ENCODE peak calls at places on chromosomes 4 and X, in five cellular contexts. X, Z, G, F and I are unnamed samples.

GRCh38 chrX:143854006-143854405 is 29.9 kb upstream of the UBE2NL start:
- DNase-seq in X (no peak), Z (peak), G (no peak), F (no peak), I (no peak)

GRCh38 chr4:186733778-186734177 is 10.1 kb upstream of the FAT1 start:
- DNase-seq in X (no peak), Z (no peak), G (no peak), F (no peak), I (no peak)

GRCh38 chrX:69759921-69760625 is 144.2 kb downstream of the EDA start:
- DNase-seq in X (no peak), Z (no peak), G (no peak), F (no peak), I (no peak)

GRCh38 chr4:128385683-128386304 is 98.2 kb upstream of the PGRMC2 start:
- DNase-seq in X (no peak), Z (peak), G (no peak), F (no peak), I (no peak)

GRCh38 chr4:87118826-87119225 is 101.6 kb downstream of the KLHL8 start:
- DNase-seq in X (no peak), Z (peak), G (no peak), F (no peak), I (no peak)

GRCh38 chrX:30870572-30870971 is 18.5 kb downstream of the TAB3 start:
- DNase-seq in X (no peak), Z (no peak), G (no peak), F (no peak), I (no peak)

GRCh38 chr4:156933633-156934258 is 37.9 kb downstream of the PDGFC start:
- DNase-seq in X (no peak), Z (peak), G (no peak), F (no peak), I (no peak)

GRCh38 chrX:13688384-13688771 is 550 bp upstream of the RAB9A start:
- DNase-seq in X (no peak), Z (no peak), G (no peak), F (no peak), I (no peak)

GRCh38 chr4:101649790-101650450 is 140.6 kb upstream of the BANK1 start:
- DNase-seq in X (no peak), Z (no peak), G (no peak), F (no peak), I (no peak)

GRCh38 chrX:110317079-110317819 is 636 bp downstream of the AMMECR1 start:
- DNase-seq in X (peak), Z (peak), G (peak), F (peak), I (peak)

GRCh38 chrX:50198348-50198747 is 2.5 kb downstream of the AKAP4 start:
- DNase-seq in X (no peak), Z (no peak), G (no peak), F (no peak), I (no peak)

GRCh38 chr4:138113819-138114415 is 128.2 kb downstream of the SLC7A11 start:
- DNase-seq in X (no peak), Z (peak), G (no peak), F (no peak), I (no peak)

GRCh38 chr4:136713140-136713539 is 819.2 kb downstream of the PCDH18 start:
- DNase-seq in X (no peak), Z (peak), G (no peak), F (no peak), I (no peak)

GRCh38 chr4:177393236-177393635 is 49.0 kb downstream of the AGA start:
- DNase-seq in X (peak), Z (no peak), G (no peak), F (no peak), I (peak)

GRCh38 chrX:20746690-20747089 is 480.0 kb upstream of the RPS6KA3 start:
- DNase-seq in X (no peak), Z (no peak), G (no peak), F (no peak), I (no peak)

GRCh38 chrX:48468247-48468671 is 1.8 kb downstream of the SLC38A5 start:
- DNase-seq in X (no peak), Z (peak), G (peak), F (no peak), I (no peak)

GRCh38 chrX:132023896-132024386 is 839 bp downstream of the STK26 start:
- DNase-seq in X (peak), Z (peak), G (peak), F (no peak), I (peak)

GRCh38 chr4:94995684-94996394 is 238.1 kb downstream of the BMPR1B start:
- DNase-seq in X (no peak), Z (peak), G (no peak), F (no peak), I (no peak)

GRCh38 chr4:182224192-182224850 is 18.9 kb upstream of the TENM3 start:
- DNase-seq in X (no peak), Z (no peak), G (no peak), F (no peak), I (no peak)

GRCh38 chr4:18815081-18815778 is 793.7 kb upstream of the LCORL start:
- DNase-seq in X (no peak), Z (no peak), G (no peak), F (no peak), I (no peak)

GRCh38 chr4:4666693-4667642 is 125.1 kb upstream of the STX18 start:
- DNase-seq in X (no peak), Z (peak), G (no peak), F (no peak), I (no peak)

GRCh38 chr4:4735870-4736269 is 123.6 kb upstream of the MSX1 start:
- DNase-seq in X (no peak), Z (peak), G (no peak), F (no peak), I (no peak)

GRCh38 chr4:3285558-3286334 is 7.1 kb upstream of the RGS12 start:
- DNase-seq in X (no peak), Z (peak), G (no peak), F (no peak), I (no peak)

GRCh38 chr4:139921551-139922184 is 232.3 kb downstream of the MAML3 start:
- DNase-seq in X (no peak), Z (no peak), G (peak), F (no peak), I (no peak)

GRCh38 chr4:111174331-111174730 is 551.5 kb upstream of the PITX2 start:
- DNase-seq in X (no peak), Z (peak), G (no peak), F (no peak), I (no peak)

DNA sequence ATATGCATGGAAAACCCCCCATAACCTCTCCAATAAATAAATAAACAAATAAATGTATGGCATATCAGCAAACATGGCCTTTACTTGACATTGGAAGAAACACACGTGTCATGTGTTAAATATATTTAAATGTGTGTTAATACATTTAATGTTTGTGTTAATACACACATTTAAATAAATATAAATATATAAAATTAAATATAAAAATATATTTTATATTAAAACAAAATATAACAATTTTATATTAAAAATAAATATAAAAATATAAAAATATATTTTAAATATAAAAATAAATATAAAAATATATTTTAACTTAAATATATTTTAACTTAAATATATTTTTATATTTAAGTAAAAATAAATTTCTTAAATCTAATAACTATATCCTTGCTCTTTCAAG is 187.6 kb upstream of the CXXC4 start:
- DNase-seq in X (no peak), Z (no peak), G (no peak), F (no peak), I (no peak)
- TF ChIP-seq CTCF in X (no peak), Z (no peak), G (no peak), F (no peak), I (no peak)

DNA sequence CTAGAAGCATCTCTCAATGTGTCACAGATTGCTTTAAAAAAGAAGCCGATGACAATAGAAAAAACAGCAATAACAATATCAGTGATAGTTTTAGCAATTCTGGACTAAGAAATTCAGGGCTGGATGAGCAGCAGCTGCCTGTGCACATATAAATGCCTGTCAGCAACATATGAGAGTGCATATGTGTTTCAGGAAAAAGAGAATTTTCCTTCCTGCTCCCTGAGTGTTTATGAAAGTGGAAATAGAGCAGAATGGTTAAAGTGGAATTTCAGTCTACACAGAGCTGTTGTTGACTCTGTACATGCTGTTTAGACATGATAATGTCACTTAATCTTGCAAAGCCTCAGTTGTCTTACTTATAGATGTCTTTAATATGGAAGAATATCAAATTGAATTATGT is 164.4 kb upstream of the PCDH7 start:
- DNase-seq in X (no peak), Z (no peak), G (no peak), F (no peak), I (no peak)
- TF ChIP-seq CTCF in X (no peak), Z (no peak), G (no peak), F (no peak), I (no peak)

GRCh38 chr4:175252642-175253041 is 334.5 kb downstream of the ADAM29 start:
- DNase-seq in X (no peak), Z (no peak), G (no peak), F (no peak), I (no peak)

GRCh38 chr4:175253184-175253902 is 335.2 kb downstream of the ADAM29 start:
- DNase-seq in X (no peak), Z (peak), G (no peak), F (no peak), I (no peak)
- TF ChIP-seq CTCF in X (no peak), Z (no peak), G (no peak), F (no peak), I (no peak)

DNA sequence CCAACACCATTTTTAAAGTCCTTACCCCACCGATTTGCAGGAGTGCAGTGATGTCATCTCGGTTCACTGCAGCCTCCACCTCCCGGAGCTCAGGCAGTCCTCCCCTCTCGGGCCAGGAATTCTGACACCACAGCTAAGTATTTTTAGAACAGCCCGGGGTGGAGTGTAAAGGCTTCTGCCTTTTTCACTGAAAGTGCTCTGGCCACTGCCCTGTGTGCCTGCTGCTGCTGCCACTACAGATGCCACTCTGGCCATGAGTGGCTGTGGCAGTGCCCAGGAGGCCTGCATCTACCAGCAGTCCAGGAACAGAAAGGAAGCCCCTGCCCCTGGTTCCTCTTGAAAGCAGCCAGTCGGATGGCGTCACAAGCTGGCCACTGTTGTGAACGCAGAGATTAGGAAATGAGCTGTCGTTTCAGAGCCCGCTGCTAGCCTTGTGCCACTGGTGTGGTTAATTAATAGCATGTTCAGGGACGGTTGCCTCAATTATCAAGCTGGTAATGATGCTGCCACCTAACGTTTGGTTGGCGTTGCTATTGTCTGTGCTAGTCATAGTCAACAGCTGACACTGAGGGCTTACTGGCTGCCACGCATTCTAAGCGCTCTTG is 23.6 kb upstream of the TBC1D14 start:
- DNase-seq in X (no peak), Z (peak), G (peak), F (no peak), I (no peak)
- TF ChIP-seq CTCF in X (no peak), Z (peak), G (no peak), F (peak), I (no peak)